ENCODE peak calls at places on chromosomes 13 and 19, in seven cellular contexts. N, K, J, R, Z, Y and L are unnamed samples.

GRCh38 chr19:8307400-8307964 is 676 bp downstream of the CD320 start:
- DNase-seq in R (peak; percentile 11), Z (no peak), N (no peak), K (peak; percentile 7), Y (peak; percentile 36), J (no peak), L (no peak)

GRCh38 chr13:52785721-52786120 is 46.1 kb upstream of the CNMD start:
- DNase-seq in J (no peak), N (no peak), Z (no peak), Y (no peak), R (no peak), K (no peak), L (no peak)

GRCh38 chr19:12521996-12522395 is 29.3 kb downstream of the ZNF564 start:
- DNase-seq in N (peak; percentile 18), R (no peak), Y (no peak), K (no peak), Z (no peak), J (no peak), L (no peak)

GRCh38 chr13:100234524-100235136 is 145.7 kb downstream of the PCCA start:
- DNase-seq in Z (no peak), N (peak; percentile 72), J (no peak), R (no peak), Y (no peak), K (no peak), L (no peak)

GRCh38 chr13:87234981-87235380 is 436.2 kb upstream of the SLITRK5 start:
- DNase-seq in J (no peak), R (no peak), K (no peak), N (no peak), Z (no peak), Y (no peak), L (no peak)

GRCh38 chr19:16217671-16218464 is 20.2 kb downstream of the AP1M1 start:
- DNase-seq in R (no peak), J (no peak), K (no peak), Y (no peak), N (no peak), Z (no peak), L (no peak)

GRCh38 chr13:113245858-113246791 is 36.7 kb downstream of the CUL4A start:
- DNase-seq in R (no peak), J (no peak), Z (peak; percentile 16), K (no peak), Y (no peak), N (peak; percentile 18), L (no peak)

GRCh38 chr13:40402931-40403412 is 263.5 kb downstream of the FOXO1 start:
- DNase-seq in K (no peak), Y (peak; percentile 34), Z (no peak), R (no peak), N (peak; percentile 59), J (no peak), L (no peak)

GRCh38 chr13:104854007-104854406 is 1681.5 kb downstream of the EFNB2 start:
- DNase-seq in K (no peak), Y (no peak), Z (no peak), J (no peak), N (peak; percentile 15), R (no peak), L (no peak)

GRCh38 chr19:50932018-50932689 is 20.7 kb downstream of the KLK5 start:
- DNase-seq in Z (no peak), Y (no peak), J (no peak), K (no peak), N (no peak), R (no peak), L (no peak)

GRCh38 chr19:50537769-50538230 is 24.1 kb upstream of the ASPDH start:
- DNase-seq in J (no peak), Z (peak; percentile 94), N (peak; percentile 95), K (peak; percentile 62), Y (peak; percentile 69), R (peak; percentile 72), L (peak; percentile 88)

GRCh38 chr13:106133025-106133424 is 402.4 kb downstream of the EFNB2 start:
- DNase-seq in N (no peak), K (no peak), J (no peak), Y (no peak), Z (no peak), R (no peak), L (no peak)

GRCh38 chr19:17156947-17157302 is 58.2 kb upstream of the USE1 start:
- DNase-seq in R (no peak), N (no peak), Y (no peak), Z (no peak), K (peak; percentile 12), J (no peak), L (no peak)

GRCh38 chr19:16824658-16825311 is 4.4 kb upstream of the SIN3B start:
- DNase-seq in J (no peak), Z (no peak), K (no peak), N (no peak), R (no peak), Y (no peak), L (no peak)

GRCh38 chr13:21837841-21838551 is 167.1 kb downstream of the FGF9 start:
- DNase-seq in K (no peak), N (no peak), Z (no peak), J (no peak), Y (no peak), R (no peak), L (no peak)

GRCh38 chr19:3046621-3047306 is 15.5 kb downstream of the TLE5 start:
- DNase-seq in K (peak; percentile 37), J (no peak), N (no peak), Z (peak; percentile 62), Y (no peak), R (no peak), L (no peak)

GRCh38 chr13:85366759-85367417 is 432.3 kb downstream of the SLITRK6 start:
- DNase-seq in Y (no peak), K (no peak), N (no peak), J (no peak), Z (no peak), R (no peak), L (no peak)

GRCh38 chr13:103799028-103799427 is 732.8 kb upstream of the SLC10A2 start:
- DNase-seq in J (no peak), N (no peak), K (no peak), Y (no peak), Z (no peak), R (no peak), L (no peak)

GRCh38 chr19:17358395-17358794 is 18.7 kb downstream of the PLVAP start:
- DNase-seq in J (no peak), R (no peak), K (no peak), Y (no peak), N (peak; percentile 50), Z (no peak), L (no peak)

GRCh38 chr19:53876651-53877224 is 5.3 kb upstream of the PRKCG start:
- DNase-seq in R (no peak), K (no peak), N (peak; percentile 47), Z (no peak), Y (no peak), J (no peak), L (no peak)